ENCODE peak calls at places on chromosome 3, in four cellular contexts. U is Peyer's patch, W is AG04450, H is transverse colon. S is an unnamed sample.
A peak's percentile ranks its signal among the peaks of the same experiment; 100 is the strongest.

GRCh38 chr3:180048108-180048507 is 11.4 kb upstream of the PEX5L start:
- DNase-seq in U (no peak), W (no peak), H (no peak), S (no peak)

GRCh38 chr3:56884387-56884786 is 82.6 kb upstream of the ARHGEF3 start:
- DNase-seq in U (no peak), W (no peak), H (no peak), S (no peak)

GRCh38 chr3:170909129-170909903 is 879 bp upstream of the EIF5A2 start:
- DNase-seq in U (no peak), W (peak; percentile 89), H (no peak), S (no peak)

GRCh38 chr3:15982667-15983145 is 184.9 kb upstream of the ANKRD28 start:
- DNase-seq in U (no peak), W (peak; percentile 84), H (no peak), S (no peak)

GRCh38 chr3:49222002-49222401 is 50.6 kb downstream of the KLHDC8B start:
- DNase-seq in U (no peak), W (no peak), H (no peak), S (no peak)

GRCh38 chr3:142366434-142366833 is 81.4 kb downstream of the XRN1 start:
- DNase-seq in U (no peak), W (no peak), H (no peak), S (no peak)

GRCh38 chr3:171274222-171274621 is 186.0 kb downstream of the TNIK start:
- DNase-seq in U (no peak), W (no peak), H (no peak), S (no peak)

GRCh38 chr3:195873971-195874370 is 34.4 kb downstream of the TNK2 start:
- DNase-seq in U (no peak), W (no peak), H (no peak), S (no peak)

GRCh38 chr3:188262913-188263683 is 109.1 kb downstream of the LPP start:
- DNase-seq in U (peak; percentile 71), W (no peak), H (no peak), S (no peak)

GRCh38 chr3:67468511-67468910 is 185.9 kb downstream of the SUCLG2 start:
- DNase-seq in U (no peak), W (no peak), H (no peak), S (no peak)

GRCh38 chr3:186283651-186284445 is 78.2 kb downstream of the DGKG start:
- DNase-seq in U (no peak), W (no peak), H (no peak), S (no peak)

GRCh38 chr3:150599611-150600297 is 3.4 kb upstream of the SELENOT start:
- DNase-seq in U (no peak), W (no peak), H (no peak), S (no peak)

GRCh38 chr3:102449930-102450329 is 15.1 kb downstream of the ZPLD1 start:
- DNase-seq in U (no peak), W (no peak), H (no peak), S (no peak)

GRCh38 chr3:46848271-46849097 is 14.8 kb downstream of the MYL3 start:
- DNase-seq in U (peak; percentile 44), W (no peak), H (no peak), S (peak; percentile 19)

GRCh38 chr3:157922614-157923013 is 183.6 kb downstream of the SHOX2 start:
- DNase-seq in U (no peak), W (no peak), H (no peak), S (no peak)

GRCh38 chr3:196502775-196503181 is 790 bp downstream of the RNF168 start:
- DNase-seq in U (peak; percentile 75), W (peak; percentile 64), H (peak; percentile 57), S (peak; percentile 52)

GRCh38 chr3:15051531-15051930 is 13.6 kb downstream of the MRPS25 start:
- DNase-seq in U (peak; percentile 68), W (no peak), H (peak; percentile 37), S (peak; percentile 31)

GRCh38 chr3:79337798-79338197 is 430.0 kb downstream of the ROBO1 start:
- DNase-seq in U (no peak), W (no peak), H (no peak), S (no peak)

GRCh38 chr3:64166584-64167155 is 58.6 kb downstream of the PRICKLE2 start:
- DNase-seq in U (no peak), W (no peak), H (no peak), S (no peak)

GRCh38 chr3:186414735-186415419 is 52.8 kb upstream of the DGKG start:
- DNase-seq in U (no peak), W (peak; percentile 20), H (peak; percentile 30), S (peak; percentile 40)

GRCh38 chr3:8937064-8938020 is 25.9 kb downstream of the RAD18 start:
- DNase-seq in U (no peak), W (peak; percentile 52), H (no peak), S (no peak)

GRCh38 chr3:31613654-31614053 is 80.9 kb downstream of the STT3B start:
- DNase-seq in U (no peak), W (peak; percentile 37), H (no peak), S (no peak)

GRCh38 chr3:194323785-194324735 is 27.1 kb downstream of the CPN2 start:
- DNase-seq in U (peak; percentile 59), W (no peak), H (peak; percentile 63), S (peak; percentile 34)

GRCh38 chr3:41216422-41216821 is 17.1 kb downstream of the CTNNB1 start:
- DNase-seq in U (no peak), W (no peak), H (no peak), S (no peak)

GRCh38 chr3:122671543-122671942 is 9.1 kb upstream of the PARP14 start:
- DNase-seq in U (no peak), W (no peak), H (no peak), S (no peak)

GRCh38 chr3:142319094-142319493 is 93.7 kb upstream of the GK5 start:
- DNase-seq in U (no peak), W (no peak), H (no peak), S (no peak)

GRCh38 chr3:18791752-18792151 is 356.6 kb upstream of the KCNH8 start:
- DNase-seq in U (no peak), W (no peak), H (no peak), S (no peak)

GRCh38 chr3:101950510-101950909 is 101.2 kb downstream of the NFKBIZ start:
- DNase-seq in U (no peak), W (no peak), H (no peak), S (no peak)

GRCh38 chr3:190053919-190054672 is 66.6 kb downstream of the P3H2 start:
- DNase-seq in U (no peak), W (no peak), H (no peak), S (no peak)

GRCh38 chr3:131543714-131544113 is 40.9 kb upstream of the MRPL3 start:
- DNase-seq in U (peak; percentile 47), W (peak; percentile 44), H (peak; percentile 42), S (peak; percentile 90)

GRCh38 chr3:182795383-182795782 is 2.1 kb downstream of the ATP11B start:
- DNase-seq in U (peak; percentile 65), W (no peak), H (peak; percentile 50), S (no peak)

GRCh38 chr3:23644099-23644498 is 161.7 kb upstream of the UBE2E1 start:
- DNase-seq in U (no peak), W (no peak), H (no peak), S (no peak)

DNA sequence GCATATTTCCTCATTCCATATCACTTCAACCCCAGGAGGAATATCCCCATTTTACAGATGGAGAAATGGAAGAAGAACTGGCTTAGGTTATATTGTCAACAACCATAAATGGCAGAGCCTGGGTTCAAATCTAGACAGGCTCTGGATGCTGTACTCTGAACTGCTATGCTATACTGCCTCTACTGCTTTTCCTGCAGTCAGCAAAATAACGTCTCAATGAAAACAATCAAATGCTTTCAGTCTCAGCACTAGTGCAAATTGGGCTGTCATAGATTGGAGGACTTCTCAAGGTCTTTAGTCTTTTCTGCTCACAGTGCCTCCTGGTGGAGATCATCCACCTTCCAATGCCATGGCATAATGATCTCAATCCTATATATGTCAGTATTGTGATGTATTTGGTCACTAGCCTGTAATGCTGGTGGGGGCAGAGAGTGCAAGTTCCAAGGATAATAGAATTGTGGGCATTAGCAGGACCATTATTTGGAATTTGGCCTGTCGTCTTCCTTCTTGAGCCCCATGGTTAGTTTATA is 285.0 kb downstream of the CLSTN2 start:
- DNase-seq in U (no peak), W (no peak), H (no peak), S (peak; percentile 48)
- TF ChIP-seq CTCF in U (no peak), W (no peak), H (no peak), S (no peak)

DNA sequence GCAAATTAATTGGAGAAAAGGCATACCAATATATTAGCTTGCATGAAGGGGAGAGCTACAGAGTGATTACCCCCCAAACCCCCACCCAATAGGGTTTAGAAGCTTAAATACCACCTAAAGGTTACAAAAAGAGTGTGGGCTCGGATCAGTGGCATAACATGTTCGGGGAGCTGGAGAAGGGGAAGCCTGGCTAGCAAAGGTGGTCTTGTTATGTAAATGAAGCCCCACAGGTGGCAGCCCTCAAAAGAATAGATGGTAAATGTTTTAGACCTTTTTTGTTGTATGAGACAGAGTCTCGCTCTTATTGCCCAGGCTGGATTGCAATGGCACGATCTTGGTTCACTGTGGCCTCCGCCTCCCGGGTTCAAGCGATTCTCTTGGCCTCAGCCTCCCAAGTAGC is 10.9 kb upstream of the PXK start:
- DNase-seq in U (no peak), W (no peak), H (no peak), S (no peak)
- H3K4me3 ChIP-seq in U (no peak overlapping the region), W (no peak overlapping the region), H (no peak overlapping the region), S (no peak overlapping the region)

GRCh38 chr3:43017038-43017437 is 37.9 kb downstream of the GASK1A start:
- DNase-seq in U (no peak), W (no peak), H (no peak), S (no peak)
- H3K9me3 ChIP-seq in U (no peaks in the 10 kb centered on the region), W (peaks cover 21% of the 10 kb centered on the region), H (no peaks in the 10 kb centered on the region), S (no peaks in the 10 kb centered on the region)

GRCh38 chr3:97821810-97822775 is at the start of gene CRYBG3:
- DNase-seq in U (peak; percentile 89), W (peak; percentile 27), H (peak; percentile 88), S (peak; percentile 86)
- TF ChIP-seq CTCF in U (peak; percentile 3), W (peak; percentile 45), H (no peak), S (peak; percentile 26)

GRCh38 chr3:29686889-29687592 is 406.2 kb downstream of the RBMS3 start:
- DNase-seq in U (no peak), W (no peak), H (no peak), S (no peak)

GRCh38 chr3:29679967-29680366 is 399.1 kb downstream of the RBMS3 start:
- DNase-seq in U (no peak), W (no peak), H (no peak), S (no peak)

DNA sequence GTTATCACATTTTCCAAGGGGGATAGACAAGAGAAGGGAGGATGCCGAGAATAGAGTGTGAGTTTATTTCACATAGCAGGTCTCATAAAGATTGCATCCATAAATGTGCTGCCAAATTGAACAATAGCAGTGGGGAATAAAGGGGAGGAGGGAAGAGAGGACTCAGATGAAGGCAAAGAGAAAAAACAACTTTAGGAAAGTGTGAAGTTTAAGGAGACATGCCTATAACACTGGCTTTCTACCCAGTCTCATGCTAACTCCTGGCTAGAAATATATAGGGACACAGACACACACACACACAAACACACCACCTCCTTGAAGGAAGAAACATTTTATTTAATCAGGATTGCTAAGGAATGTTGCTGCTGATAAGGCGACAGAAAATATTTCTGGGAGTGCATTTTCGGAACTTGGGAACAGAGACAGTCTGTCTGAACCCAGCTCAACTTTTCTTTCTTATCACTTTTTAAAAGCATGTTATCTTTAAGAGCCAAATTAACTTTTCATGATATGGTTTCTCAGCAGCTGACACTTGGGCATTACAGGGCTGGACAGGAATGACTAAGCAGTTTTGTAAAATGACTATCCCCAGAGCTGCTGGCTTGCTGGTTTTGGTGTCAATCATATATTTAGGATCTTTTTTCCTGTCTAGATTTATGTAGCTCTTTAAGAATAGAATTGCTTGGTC is 402.6 kb downstream of the RBMS3 start:
- DNase-seq in U (no peak), W (no peak), H (no peak), S (no peak)
- H3K4me3 ChIP-seq in U (no peak overlapping the region), W (no peak overlapping the region), H (no peak overlapping the region), S (no peak overlapping the region)

S was measured in body of pancreas.